ENCODE peak calls at places on chromosomes 3 and 15, in eight cellular contexts. K, A, L, F, N, I, H and S are unnamed samples.

GRCh38 chr3:64943861-64944260 is 256.1 kb upstream of the ADAMTS9 start:
- DNase-seq in K (no peak), A (no peak), L (no peak), F (no peak), N (no peak), I (no peak), H (no peak), S (peak)

GRCh38 chr15:85625431-85625830 is 169.3 kb downstream of the KLHL25 start:
- DNase-seq in K (no peak), A (no peak), L (no peak), F (no peak), N (no peak), I (no peak), H (no peak), S (no peak)

GRCh38 chr3:112133606-112134334 is 722 bp upstream of the GCSAM start:
- DNase-seq in K (peak), A (no peak), L (no peak), F (no peak), N (no peak), I (no peak), H (no peak), S (no peak)

GRCh38 chr3:124986153-124987143 is 51.9 kb upstream of the MUC13 start:
- DNase-seq in K (no peak), A (peak), L (no peak), F (no peak), N (no peak), I (no peak), H (no peak), S (peak)

GRCh38 chr3:138941259-138941885 is 5.6 kb downstream of the FOXL2 start:
- DNase-seq in K (peak), A (no peak), L (no peak), F (peak), N (no peak), I (no peak), H (no peak), S (peak)

GRCh38 chr15:41987925-41988275 is 15.5 kb upstream of the EHD4 start:
- DNase-seq in K (no peak), A (no peak), L (no peak), F (no peak), N (no peak), I (no peak), H (no peak), S (no peak)

GRCh38 chr15:95495033-95495541 is 835.4 kb upstream of the NR2F2 start:
- DNase-seq in K (no peak), A (no peak), L (no peak), F (peak), N (no peak), I (peak), H (no peak), S (peak)

GRCh38 chr3:39433642-39434041 is 27.1 kb downstream of the RPSA start:
- DNase-seq in K (no peak), A (peak), L (no peak), F (no peak), N (no peak), I (no peak), H (no peak), S (no peak)

GRCh38 chr15:48537277-48538113 is 108.0 kb downstream of the FBN1 start:
- DNase-seq in K (no peak), A (no peak), L (no peak), F (peak), N (no peak), I (peak), H (no peak), S (no peak)

GRCh38 chr3:190252080-190252479 is 70.2 kb downstream of the CLDN1 start:
- DNase-seq in K (no peak), A (peak), L (no peak), F (no peak), N (no peak), I (peak), H (peak), S (no peak)

GRCh38 chr3:127095774-127096173 is 97.2 kb upstream of the PRR23E start:
- DNase-seq in K (no peak), A (no peak), L (no peak), F (no peak), N (no peak), I (no peak), H (no peak), S (no peak)

GRCh38 chr3:161197855-161198836 is 23.0 kb upstream of the NMD3 start:
- DNase-seq in K (no peak), A (no peak), L (no peak), F (no peak), N (no peak), I (no peak), H (no peak), S (no peak)

GRCh38 chr3:179149951-179150350 is 1.8 kb downstream of the PIK3CA start:
- DNase-seq in K (no peak), A (no peak), L (no peak), F (no peak), N (no peak), I (no peak), H (no peak), S (no peak)

GRCh38 chr3:141828487-141829284 is 47.8 kb upstream of the ATP1B3 start:
- DNase-seq in K (no peak), A (no peak), L (peak), F (no peak), N (peak), I (peak), H (peak), S (no peak)

GRCh38 chr15:80929689-80930088 is 59.9 kb downstream of the MESD start:
- DNase-seq in K (no peak), A (no peak), L (no peak), F (no peak), N (no peak), I (no peak), H (no peak), S (no peak)

GRCh38 chr3:194189243-194189791 is 53.4 kb downstream of the HES1 start:
- DNase-seq in K (no peak), A (no peak), L (no peak), F (no peak), N (no peak), I (no peak), H (no peak), S (peak)

GRCh38 chr3:19920401-19921075 is 13.5 kb downstream of the EFHB start:
- DNase-seq in K (no peak), A (no peak), L (no peak), F (no peak), N (no peak), I (no peak), H (no peak), S (no peak)

GRCh38 chr3:126685493-126685892 is 18.5 kb upstream of the CHCHD6 start:
- DNase-seq in K (no peak), A (no peak), L (no peak), F (no peak), N (no peak), I (no peak), H (no peak), S (no peak)

GRCh38 chr3:120561251-120562045 is 34.7 kb upstream of the NDUFB4 start:
- DNase-seq in K (peak), A (no peak), L (peak), F (peak), N (peak), I (peak), H (peak), S (peak)

GRCh38 chr15:29968099-29968892 is 114.5 kb upstream of the GOLGA8J start:
- DNase-seq in K (no peak), A (no peak), L (no peak), F (no peak), N (no peak), I (no peak), H (no peak), S (peak)

GRCh38 chr15:101016581-101016980 is 97.4 kb downstream of the LRRK1 start:
- DNase-seq in K (no peak), A (no peak), L (peak), F (no peak), N (no peak), I (no peak), H (peak), S (peak)

GRCh38 chr3:50204804-50205718 is at the start of gene SLC38A3:
- DNase-seq in K (no peak), A (no peak), L (no peak), F (peak), N (peak), I (no peak), H (no peak), S (peak)

GRCh38 chr15:70870066-70870465 is 16.1 kb upstream of the LARP6 start:
- DNase-seq in K (no peak), A (no peak), L (no peak), F (no peak), N (no peak), I (no peak), H (no peak), S (no peak)

GRCh38 chr3:17032407-17033034 is 147.8 kb downstream of the PLCL2 start:
- DNase-seq in K (peak), A (no peak), L (no peak), F (no peak), N (no peak), I (no peak), H (peak), S (no peak)

GRCh38 chr15:100704281-100705055 is 102.1 kb downstream of the ASB7 start:
- DNase-seq in K (no peak), A (no peak), L (no peak), F (no peak), N (no peak), I (no peak), H (no peak), S (no peak)

GRCh38 chr15:31974855-31975421 is 55.4 kb upstream of the CHRNA7 start:
- DNase-seq in K (peak), A (no peak), L (no peak), F (no peak), N (no peak), I (no peak), H (no peak), S (peak)

GRCh38 chr3:141412087-141412935 is 44.0 kb downstream of the ZBTB38 start:
- DNase-seq in K (peak), A (no peak), L (peak), F (peak), N (peak), I (peak), H (peak), S (peak)

GRCh38 chr3:194756460-194757355 is 71.0 kb downstream of the FAM43A start:
- DNase-seq in K (no peak), A (no peak), L (no peak), F (no peak), N (peak), I (no peak), H (no peak), S (no peak)

GRCh38 chr3:38723569-38724391 is 74.3 kb upstream of the SCN5A start:
- DNase-seq in K (no peak), A (no peak), L (no peak), F (no peak), N (peak), I (peak), H (no peak), S (no peak)

DNA sequence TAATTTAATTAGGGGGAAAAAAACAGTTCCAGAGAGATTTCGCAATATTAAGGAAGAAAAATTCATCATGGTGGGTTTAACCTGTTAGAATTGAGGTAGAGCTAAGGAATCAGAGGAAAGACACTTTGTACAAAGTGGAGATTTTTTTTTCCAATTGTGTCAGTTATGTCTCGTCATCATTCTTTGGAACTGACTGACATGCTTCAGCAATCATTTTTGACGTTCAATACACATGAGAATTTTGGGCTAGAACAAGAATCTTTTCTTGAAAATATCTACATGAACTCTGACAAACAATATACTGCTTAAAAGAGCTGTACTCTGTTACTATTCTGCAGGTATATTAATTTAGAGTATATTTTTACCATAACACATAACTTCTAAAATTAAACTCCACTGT is 878.6 kb downstream of the CADM2 start:
- DNase-seq in K (no peak), A (no peak), L (no peak), F (no peak), N (no peak), I (no peak), H (no peak), S (no peak)
- H3K4me3 ChIP-seq in K (no peak), A (no peak), L (no peak), F (no peak), N (no peak), I (no peak), H (no peak), S (no peak)

GRCh38 chr3:171863920-171864319 is 20.8 kb downstream of the TMEM212 start:
- DNase-seq in K (no peak), A (no peak), L (no peak), F (no peak), N (no peak), I (no peak), H (no peak), S (no peak)

GRCh38 chr3:171860830-171861535 is 17.8 kb downstream of the TMEM212 start:
- DNase-seq in K (no peak), A (no peak), L (no peak), F (no peak), N (no peak), I (no peak), H (peak), S (no peak)

GRCh38 chr3:171862392-171862791 is 19.2 kb downstream of the TMEM212 start:
- DNase-seq in K (no peak), A (no peak), L (no peak), F (no peak), N (no peak), I (no peak), H (no peak), S (no peak)

GRCh38 chr3:171865191-171865865 is 22.2 kb downstream of the TMEM212 start:
- DNase-seq in K (no peak), A (no peak), L (no peak), F (no peak), N (no peak), I (no peak), H (no peak), S (no peak)

DNA sequence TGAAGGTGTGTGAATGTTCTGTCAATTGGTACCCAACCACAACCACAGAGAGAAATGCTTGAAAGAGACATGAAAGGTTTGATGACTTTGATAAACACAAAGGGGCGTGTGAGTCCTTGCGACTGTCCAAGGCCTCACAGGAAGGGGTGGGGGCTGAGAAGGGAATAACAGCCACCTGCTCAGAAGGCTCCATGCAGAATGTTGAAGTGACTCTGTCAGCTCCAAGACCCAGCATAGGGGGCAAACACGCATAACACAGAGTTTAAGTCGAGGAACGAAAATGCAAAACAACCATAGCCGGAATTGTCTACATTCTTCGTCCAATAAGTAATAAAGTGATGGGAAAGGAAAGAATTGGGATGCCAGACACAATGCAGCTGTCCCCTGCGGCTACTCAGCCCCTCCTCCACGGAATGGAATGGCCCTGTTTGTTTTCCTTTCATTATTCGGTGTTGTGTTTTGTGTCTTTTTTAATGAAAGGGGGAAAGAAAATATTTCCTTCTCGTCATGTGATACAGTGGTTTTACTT is 19.9 kb downstream of the TMEM212 start:
- DNase-seq in K (no peak), A (no peak), L (no peak), F (peak), N (no peak), I (no peak), H (no peak), S (peak)
- H3K4me3 ChIP-seq in K (no peak), A (no peak), L (no peak), F (no peak), N (peak), I (no peak), H (no peak), S (no peak)

GRCh38 chr15:92394327-92395175 is 870 bp downstream of the ST8SIA2 start:
- DNase-seq in K (no peak), A (no peak), L (no peak), F (no peak), N (no peak), I (no peak), H (no peak), S (peak)
- H3K4me3 ChIP-seq in K (no peak), A (peak), L (no peak), F (no peak), N (peak), I (peak), H (no peak), S (peak)

DNA sequence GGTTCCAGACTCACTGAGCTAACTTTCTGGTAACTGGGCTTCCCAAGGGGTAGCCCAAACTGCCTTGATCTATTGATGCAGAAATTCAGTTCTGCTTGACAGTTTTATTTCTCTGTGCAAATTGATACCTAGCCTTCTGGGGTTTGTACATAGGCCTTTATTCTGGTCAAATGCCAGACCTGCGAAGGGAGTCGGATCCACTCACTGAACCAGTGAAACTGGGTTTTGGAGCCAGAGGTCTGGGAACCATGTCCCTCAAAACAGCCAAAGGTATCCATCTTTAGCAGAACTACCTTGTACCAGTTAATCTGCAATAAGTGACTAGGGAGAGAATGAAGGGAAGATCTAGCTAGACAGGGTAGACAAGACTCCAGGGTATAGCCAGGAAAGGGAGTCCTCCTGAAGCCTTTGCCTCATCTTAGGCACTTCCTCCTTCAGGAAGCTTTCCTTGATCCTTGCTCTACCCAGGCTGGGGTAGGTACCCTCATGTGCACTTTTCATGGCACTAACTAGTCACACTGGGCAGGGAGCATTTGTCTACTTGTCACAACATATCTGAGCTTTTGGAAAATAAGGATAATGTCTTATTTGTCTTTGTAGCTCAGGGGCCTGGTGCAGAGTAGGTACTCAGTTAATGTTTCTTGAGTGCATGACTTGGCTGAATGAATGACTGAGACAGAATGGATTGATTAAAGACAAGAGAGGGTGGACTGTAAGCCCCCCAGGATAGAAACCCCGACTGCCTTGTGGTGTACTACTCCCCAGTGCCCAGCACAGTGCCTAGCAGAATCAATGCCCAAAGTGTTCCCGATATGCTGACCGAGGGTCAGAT is 1.4 kb upstream of the SNX33 start:
- DNase-seq in K (no peak), A (no peak), L (no peak), F (no peak), N (no peak), I (no peak), H (no peak), S (no peak)
- H3K4me3 ChIP-seq in K (no peak), A (peak), L (peak), F (peak), N (peak), I (peak), H (peak), S (peak)

GRCh38 chr3:123066599-123066895 is 278 bp upstream of the PDIA5 start:
- DNase-seq in K (no peak), A (no peak), L (no peak), F (no peak), N (no peak), I (no peak), H (no peak), S (no peak)
- H3K4me3 ChIP-seq in K (peak), A (peak), L (peak), F (peak), N (peak), I (peak), H (peak), S (peak)

GRCh38 chr3:159838936-159839335 is 149.7 kb upstream of the IL12A start:
- DNase-seq in K (no peak), A (no peak), L (no peak), F (no peak), N (no peak), I (no peak), H (no peak), S (no peak)

GRCh38 chr3:159837725-159838124 is 150.9 kb upstream of the IL12A start:
- DNase-seq in K (no peak), A (no peak), L (no peak), F (no peak), N (no peak), I (no peak), H (no peak), S (no peak)

GRCh38 chr3:159840900-159841299 is 147.7 kb upstream of the IL12A start:
- DNase-seq in K (no peak), A (no peak), L (no peak), F (no peak), N (no peak), I (no peak), H (no peak), S (no peak)

GRCh38 chr3:159841766-159842165 is 146.9 kb upstream of the IL12A start:
- DNase-seq in K (no peak), A (no peak), L (no peak), F (no peak), N (no peak), I (no peak), H (no peak), S (no peak)

GRCh38 chr3:159839561-159840379 is 148.9 kb upstream of the IL12A start:
- DNase-seq in K (no peak), A (no peak), L (no peak), F (no peak), N (peak), I (peak), H (no peak), S (peak)
- H3K4me3 ChIP-seq in K (no peak), A (no peak), L (no peak), F (peak), N (peak), I (peak), H (peak), S (peak)

GRCh38 chr3:129050556-129051295 is 9.9 kb upstream of the GP9 start:
- DNase-seq in K (no peak), A (no peak), L (no peak), F (peak), N (no peak), I (no peak), H (no peak), S (no peak)

GRCh38 chr3:129046732-129047552 is 13.6 kb upstream of the GP9 start:
- DNase-seq in K (no peak), A (no peak), L (no peak), F (peak), N (peak), I (no peak), H (no peak), S (no peak)

GRCh38 chr3:129045675-129046036 is 14.9 kb upstream of the GP9 start:
- DNase-seq in K (no peak), A (no peak), L (no peak), F (peak), N (peak), I (peak), H (no peak), S (no peak)

GRCh38 chr3:129047553-129047839 is 13.1 kb upstream of the GP9 start:
- DNase-seq in K (no peak), A (no peak), L (no peak), F (no peak), N (peak), I (no peak), H (no peak), S (no peak)

GRCh38 chr3:129046037-129046731 is 14.4 kb upstream of the GP9 start:
- DNase-seq in K (no peak), A (no peak), L (no peak), F (peak), N (peak), I (no peak), H (no peak), S (no peak)
- H3K4me3 ChIP-seq in K (no peak), A (no peak), L (no peak), F (peak), N (peak), I (peak), H (no peak), S (peak)

GRCh38 chr3:197746214-197746613 is 3.5 kb upstream of the FYTTD1 start:
- DNase-seq in K (no peak), A (no peak), L (no peak), F (no peak), N (no peak), I (no peak), H (no peak), S (peak)
- H3K4me3 ChIP-seq in K (no peak), A (no peak), L (no peak), F (no peak), N (peak), I (no peak), H (no peak), S (no peak)

GRCh38 chr3:106004137-106004600 is 135.4 kb upstream of the CBLB start:
- DNase-seq in K (no peak), A (peak), L (no peak), F (no peak), N (no peak), I (no peak), H (no peak), S (no peak)
- H3K4me3 ChIP-seq in K (no peak), A (peak), L (no peak), F (peak), N (peak), I (peak), H (peak), S (peak)

GRCh38 chr15:88748651-88749050 is 54.6 kb upstream of the ACAN start:
- DNase-seq in K (no peak), A (no peak), L (no peak), F (no peak), N (no peak), I (no peak), H (no peak), S (no peak)
- H3K4me3 ChIP-seq in K (no peak), A (no peak), L (no peak), F (no peak), N (no peak), I (no peak), H (no peak), S (no peak)